ENCODE peak calls at places on chromosomes 12 and 14, in nine cellular contexts. W is activated CD4-positive, alpha-beta T cell treated with anti-CD3 and anti-CD28 coated beads for 48 hours; D is activated CD8-positive, alpha-beta memory T cell treated with anti-CD3 and anti-CD28 coated beads, Interleukin-2, amount 50 U/mL, for 4 hours; M is activated naive CD4-positive, alpha-beta T cell; R is Daoy; V is heart left ventricle; T is iPS-NIHi11; H is stimulated activated naive CD4-positive, alpha-beta T cell; Y is astrocyte of the spinal cord. B is an unnamed sample.

GRCh38 chr12:4325984-4326383 is 5.0 kb downstream of the TIGAR start:
- DNase-seq in W (no peak), D (no peak), M (no peak), R (no peak), V (no peak), T (no peak), H (no peak), Y (no peak), B (no peak)

GRCh38 chr14:56126514-56126913 is 8.3 kb downstream of the PELI2 start:
- DNase-seq in W (no peak), D (no peak), M (no peak), R (no peak), V (no peak), T (no peak), H (no peak), Y (no peak), B (no peak)

GRCh38 chr12:125014526-125014925 is 21.1 kb downstream of the BRI3BP start:
- DNase-seq in W (no peak), D (no peak), M (no peak), R (no peak), V (no peak), T (no peak), H (no peak), Y (no peak), B (no peak)

GRCh38 chr14:54567634-54568561 is 970 bp downstream of the SAMD4A start:
- DNase-seq in W (peak), D (peak), M (peak), R (peak), V (peak), T (peak), H (peak), Y (peak), B (peak)

GRCh38 chr12:40310201-40310600 is 85.4 kb downstream of the LRRK2 start:
- DNase-seq in W (no peak), D (no peak), M (no peak), R (no peak), V (no peak), T (no peak), H (no peak), Y (no peak), B (no peak)

GRCh38 chr12:86138770-86139169 is 117.4 kb downstream of the MGAT4C start:
- DNase-seq in W (no peak), D (no peak), M (no peak), R (no peak), V (no peak), T (no peak), H (no peak), Y (no peak), B (no peak)

GRCh38 chr14:52055215-52055614 is 13.6 kb downstream of the NID2 start:
- DNase-seq in W (no peak), D (no peak), M (no peak), R (no peak), V (no peak), T (no peak), H (no peak), Y (no peak), B (no peak)

GRCh38 chr14:92556255-92556741 is 42.7 kb downstream of the RIN3 start:
- DNase-seq in W (no peak), D (no peak), M (no peak), R (no peak), V (no peak), T (no peak), H (no peak), Y (no peak), B (no peak)

GRCh38 chr12:116346751-116347150 is 69.3 kb upstream of the MED13L start:
- DNase-seq in W (no peak), D (no peak), M (no peak), R (peak), V (no peak), T (no peak), H (no peak), Y (peak), B (no peak)

GRCh38 chr12:41507286-41507685 is 319.2 kb downstream of the PDZRN4 start:
- DNase-seq in W (no peak), D (no peak), M (no peak), R (no peak), V (no peak), T (no peak), H (no peak), Y (no peak), B (no peak)

GRCh38 chr12:14769462-14769836 is 33.8 kb downstream of the WBP11 start:
- DNase-seq in W (no peak), D (no peak), M (no peak), R (no peak), V (peak), T (peak), H (no peak), Y (peak), B (no peak)

GRCh38 chr14:58805605-58806358 is 168.0 kb downstream of the DACT1 start:
- DNase-seq in W (no peak), D (no peak), M (no peak), R (peak), V (no peak), T (no peak), H (no peak), Y (peak), B (no peak)

GRCh38 chr12:65778268-65779090 is 45.8 kb upstream of the HMGA2 start:
- DNase-seq in W (no peak), D (no peak), M (no peak), R (peak), V (no peak), T (no peak), H (no peak), Y (peak), B (no peak)

GRCh38 chr12:107593713-107594381 is 91.8 kb upstream of the PWP1 start:
- DNase-seq in W (no peak), D (no peak), M (no peak), R (peak), V (no peak), T (no peak), H (no peak), Y (no peak), B (no peak)

GRCh38 chr12:73445658-73446324 is 1091.8 kb upstream of the ATXN7L3B start:
- DNase-seq in W (no peak), D (no peak), M (no peak), R (no peak), V (no peak), T (no peak), H (no peak), Y (no peak), B (no peak)

GRCh38 chr14:58663494-58664111 is 25.8 kb downstream of the DACT1 start:
- DNase-seq in W (no peak), D (no peak), M (no peak), R (peak), V (no peak), T (no peak), H (no peak), Y (peak), B (no peak)

B was measured in T-helper 22 cell.